ENCODE peak calls at places on chromosomes 5 and 9, in seven cellular contexts. U, A, F, D, B, C and Z are unnamed samples.

GRCh38 chr9:111076519-111076918 is 38.2 kb upstream of the LPAR1 start:
- DNase-seq in U (no peak), A (no peak), F (no peak), D (no peak), B (no peak), C (no peak), Z (no peak)

GRCh38 chr5:115532517-115532916 is 12.1 kb downstream of the FEM1C start:
- DNase-seq in U (no peak), A (no peak), F (peak; percentile 46), D (no peak), B (no peak), C (no peak), Z (no peak)

GRCh38 chr5:143023447-143024096 is 253.4 kb downstream of the ARHGAP26 start:
- DNase-seq in U (peak; percentile 79), A (no peak), F (peak; percentile 68), D (no peak), B (no peak), C (no peak), Z (peak; percentile 44)

GRCh38 chr5:180950291-180950949 is 38.2 kb upstream of the BTNL3 start:
- DNase-seq in U (no peak), A (no peak), F (no peak), D (no peak), B (no peak), C (no peak), Z (no peak)

GRCh38 chr5:169350759-169351240 is 49.9 kb upstream of the SLIT3 start:
- DNase-seq in U (no peak), A (no peak), F (peak; percentile 89), D (no peak), B (no peak), C (peak; percentile 99), Z (no peak)

GRCh38 chr5:170268884-170269283 is 28.7 kb downstream of the LCP2 start:
- DNase-seq in U (no peak), A (no peak), F (no peak), D (no peak), B (no peak), C (no peak), Z (no peak)

GRCh38 chr5:126093041-126093440 is 330.2 kb upstream of the GRAMD2B start:
- DNase-seq in U (no peak), A (no peak), F (no peak), D (no peak), B (no peak), C (no peak), Z (no peak)

GRCh38 chr5:135486679-135487395 is 34.7 kb upstream of the TIFAB start:
- DNase-seq in U (no peak), A (no peak), F (no peak), D (no peak), B (no peak), C (no peak), Z (no peak)

GRCh38 chr5:38847549-38848341 is 1.9 kb downstream of the OSMR start:
- DNase-seq in U (no peak), A (no peak), F (peak; percentile 32), D (no peak), B (no peak), C (peak; percentile 71), Z (no peak)
- TF ChIP-seq CTCF in U (no peak), A (no peak), F (no peak), D (no peak), B (no peak), C (peak; percentile 20), Z (no peak)

DNA sequence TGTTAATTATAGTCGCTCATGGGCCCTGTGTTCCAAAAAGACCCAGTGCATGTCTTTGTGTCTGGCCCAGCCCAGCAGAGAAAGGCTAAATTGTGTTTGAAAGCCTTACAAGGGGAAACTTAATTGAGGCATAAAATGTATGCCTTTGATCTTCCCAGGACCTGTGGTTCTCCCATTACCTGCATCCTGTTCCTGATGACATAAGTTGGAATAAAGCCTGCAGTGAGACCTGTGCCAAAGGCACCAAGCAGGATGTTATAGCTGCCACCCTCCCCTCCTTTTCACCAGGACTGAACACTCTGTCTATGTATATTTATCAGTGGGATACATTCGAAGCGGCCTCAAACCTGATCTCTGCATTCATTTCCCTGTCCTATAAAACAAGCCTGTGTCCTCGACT is 43.4 kb downstream of the TLR4 start:
- DNase-seq in U (no peak), A (no peak), F (no peak), D (no peak), B (no peak), C (no peak), Z (no peak)
- TF ChIP-seq CTCF in U (no peak), A (no peak), F (no peak), D (no peak), B (no peak), C (no peak), Z (no peak)

GRCh38 chr9:33815781-33816180 is 1.2 kb upstream of the UBE2R2 start:
- DNase-seq in U (no peak), A (no peak), F (no peak), D (no peak), B (no peak), C (no peak), Z (no peak)

GRCh38 chr9:33816327-33817252 is at the start of gene UBE2R2:
- DNase-seq in U (peak; percentile 92), A (peak; percentile 90), F (peak; percentile 86), D (peak; percentile 78), B (peak; percentile 93), C (peak; percentile 84), Z (peak; percentile 98)

GRCh38 chr9:33818167-33818831 is 1.3 kb downstream of the UBE2R2 start:
- DNase-seq in U (peak; percentile 52), A (peak; percentile 42), F (no peak), D (no peak), B (no peak), C (no peak), Z (peak; percentile 23)

GRCh38 chr9:33818832-33819500 is 2.0 kb downstream of the UBE2R2 start:
- DNase-seq in U (no peak), A (no peak), F (peak; percentile 61), D (no peak), B (no peak), C (peak; percentile 63), Z (no peak)

DNA sequence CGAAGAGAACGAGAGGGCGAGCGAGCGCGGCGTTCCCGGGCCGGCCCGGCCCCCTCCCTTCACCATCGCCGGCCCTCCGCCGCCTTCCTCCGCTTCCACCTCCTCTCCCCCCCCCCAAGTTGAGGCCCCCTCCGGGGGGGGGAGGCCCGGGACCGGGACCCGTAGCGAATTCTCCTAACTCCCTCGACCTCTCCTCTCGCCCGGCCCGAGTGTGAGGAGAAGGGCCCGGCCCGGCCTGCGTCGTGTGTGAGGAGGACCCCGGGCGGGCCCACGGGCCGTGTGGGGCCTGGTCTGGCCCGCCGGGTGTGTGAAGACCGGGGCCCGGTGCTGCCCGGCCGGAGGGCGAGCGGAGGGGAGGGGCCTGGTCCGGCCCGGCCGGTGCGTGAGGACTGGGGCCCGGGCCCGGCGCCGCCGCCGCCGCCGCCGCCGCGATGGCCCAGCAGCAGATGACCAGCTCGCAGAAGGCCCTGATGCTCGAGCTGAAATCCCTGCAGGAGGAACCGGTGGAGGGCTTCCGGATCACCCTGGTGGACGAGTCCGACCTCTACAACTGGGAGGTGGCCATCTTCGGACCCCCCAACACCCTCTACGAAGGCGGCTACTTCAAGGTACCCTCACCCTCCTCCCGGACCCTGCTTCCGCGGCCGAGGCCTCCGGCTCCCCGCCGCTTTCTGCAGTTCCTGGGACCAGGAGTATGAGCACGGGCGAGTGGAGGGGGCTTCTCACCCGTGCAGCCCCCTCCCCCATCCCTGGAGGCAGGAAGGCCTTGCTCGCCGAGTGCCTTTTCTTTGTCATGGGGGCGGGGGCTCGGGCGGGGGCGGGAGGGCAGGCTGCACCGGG is 587 bp downstream of the UBE2R2 start:
- DNase-seq in U (peak; percentile 60), A (peak; percentile 66), F (peak; percentile 70), D (peak; percentile 52), B (peak; percentile 56), C (peak; percentile 76), Z (peak; percentile 64)
- TF ChIP-seq CTCF in U (peak; percentile 45), A (no peak), F (peak; percentile 35), D (peak; percentile 42), B (no peak), C (peak; percentile 33), Z (no peak)

GRCh38 chr5:79330071-79330470 is 94.1 kb downstream of the JMY start:
- DNase-seq in U (no peak), A (no peak), F (peak; percentile 18), D (no peak), B (no peak), C (no peak), Z (no peak)

GRCh38 chr5:79329453-79329852 is 93.5 kb downstream of the JMY start:
- DNase-seq in U (no peak), A (no peak), F (no peak), D (no peak), B (no peak), C (peak; percentile 9), Z (no peak)

GRCh38 chr5:79333852-79334557 is 98.1 kb downstream of the JMY start:
- DNase-seq in U (no peak), A (peak; percentile 5), F (no peak), D (no peak), B (no peak), C (no peak), Z (no peak)
- TF ChIP-seq CTCF in U (no peak), A (peak; percentile 38), F (no peak), D (no peak), B (no peak), C (no peak), Z (no peak)